ENCODE peak calls at places on chromosomes 6 and 20, in eight cellular contexts. One of them, this sample, is unnamed.
A peak's percentile ranks its signal among the peaks of the same experiment; 100 is the strongest.

GRCh38 chr6:40860443-40860842 is 178.6 kb downstream of the UNC5CL start:
- DNase-seq in mesendoderm: no peak
- DNase-seq in neural progenitor cell: no peak
- DNase-seq in MM.1S: no peak
- DNase-seq in upper lobe of left lung: no peak
- DNase-seq in mesenchymal stem cell: no peak
- DNase-seq in left ventricle myocardium inferior: no peak
- DNase-seq in adrenal gland: no peak
- DNase-seq in this sample: no peak

GRCh38 chr6:157314705-157315321 is 8.5 kb downstream of the TMEM242 start:
- DNase-seq in neural progenitor cell: peak; percentile 72
- DNase-seq in adrenal gland: no peak
- DNase-seq in MM.1S: peak; percentile 69
- DNase-seq in left ventricle myocardium inferior: no peak
- DNase-seq in upper lobe of left lung: no peak
- DNase-seq in mesendoderm: peak; percentile 78
- DNase-seq in mesenchymal stem cell: peak; percentile 76
- DNase-seq in this sample: peak; percentile 25

GRCh38 chr6:107561325-107561724 is 71.4 kb downstream of the SOBP start:
- DNase-seq in left ventricle myocardium inferior: peak; percentile 64
- DNase-seq in neural progenitor cell: peak; percentile 58
- DNase-seq in mesenchymal stem cell: no peak
- DNase-seq in mesendoderm: no peak
- DNase-seq in adrenal gland: no peak
- DNase-seq in MM.1S: no peak
- DNase-seq in upper lobe of left lung: peak; percentile 34
- DNase-seq in this sample: no peak

GRCh38 chr6:33757113-33757512 is 10.4 kb upstream of the IP6K3 start:
- DNase-seq in mesenchymal stem cell: peak; percentile 35
- DNase-seq in neural progenitor cell: no peak
- DNase-seq in MM.1S: no peak
- DNase-seq in mesendoderm: no peak
- DNase-seq in upper lobe of left lung: no peak
- DNase-seq in left ventricle myocardium inferior: no peak
- DNase-seq in adrenal gland: no peak
- DNase-seq in this sample: no peak

GRCh38 chr20:60921021-60921622 is 330.9 kb upstream of the CDH4 start:
- DNase-seq in neural progenitor cell: peak; percentile 80
- DNase-seq in MM.1S: peak; percentile 58
- DNase-seq in mesenchymal stem cell: no peak
- DNase-seq in upper lobe of left lung: no peak
- DNase-seq in mesendoderm: peak; percentile 7
- DNase-seq in adrenal gland: no peak
- DNase-seq in left ventricle myocardium inferior: peak; percentile 52
- DNase-seq in this sample: peak; percentile 48

GRCh38 chr20:35661908-35662307 is 2.8 kb downstream of the CPNE1 start:
- DNase-seq in mesendoderm: no peak
- DNase-seq in MM.1S: no peak
- DNase-seq in neural progenitor cell: no peak
- DNase-seq in left ventricle myocardium inferior: no peak
- DNase-seq in upper lobe of left lung: no peak
- DNase-seq in adrenal gland: no peak
- DNase-seq in mesenchymal stem cell: no peak
- DNase-seq in this sample: no peak

GRCh38 chr20:63551068-63551467 is 2.9 kb upstream of the FNDC11 start:
- DNase-seq in neural progenitor cell: no peak
- DNase-seq in left ventricle myocardium inferior: no peak
- DNase-seq in mesenchymal stem cell: peak; percentile 45
- DNase-seq in upper lobe of left lung: no peak
- DNase-seq in adrenal gland: no peak
- DNase-seq in MM.1S: no peak
- DNase-seq in mesendoderm: no peak
- DNase-seq in this sample: no peak

GRCh38 chr20:8399963-8400362 is 267.9 kb downstream of the PLCB1 start:
- DNase-seq in mesendoderm: no peak
- DNase-seq in neural progenitor cell: no peak
- DNase-seq in mesenchymal stem cell: no peak
- DNase-seq in upper lobe of left lung: no peak
- DNase-seq in left ventricle myocardium inferior: no peak
- DNase-seq in adrenal gland: no peak
- DNase-seq in MM.1S: peak; percentile 83
- DNase-seq in this sample: no peak

GRCh38 chr20:7950387-7950786 is 10.1 kb upstream of the HAO1 start:
- DNase-seq in neural progenitor cell: no peak
- DNase-seq in left ventricle myocardium inferior: no peak
- DNase-seq in upper lobe of left lung: no peak
- DNase-seq in adrenal gland: no peak
- DNase-seq in mesendoderm: peak; percentile 12
- DNase-seq in MM.1S: no peak
- DNase-seq in mesenchymal stem cell: no peak
- DNase-seq in this sample: no peak

GRCh38 chr6:89205819-89206218 is 11.3 kb downstream of the GABRR1 start:
- DNase-seq in neural progenitor cell: no peak
- DNase-seq in MM.1S: peak; percentile 11
- DNase-seq in adrenal gland: no peak
- DNase-seq in upper lobe of left lung: no peak
- DNase-seq in mesendoderm: peak; percentile 23
- DNase-seq in mesenchymal stem cell: no peak
- DNase-seq in left ventricle myocardium inferior: no peak
- DNase-seq in this sample: no peak

GRCh38 chr6:7707787-7708186 is 18.1 kb upstream of the BMP6 start:
- DNase-seq in left ventricle myocardium inferior: no peak
- DNase-seq in mesenchymal stem cell: no peak
- DNase-seq in upper lobe of left lung: no peak
- DNase-seq in mesendoderm: no peak
- DNase-seq in MM.1S: no peak
- DNase-seq in adrenal gland: no peak
- DNase-seq in neural progenitor cell: no peak
- DNase-seq in this sample: no peak

GRCh38 chr6:30568245-30568644 is 3.0 kb upstream of the ABCF1 start:
- DNase-seq in mesendoderm: peak; percentile 30
- DNase-seq in MM.1S: no peak
- DNase-seq in neural progenitor cell: no peak
- DNase-seq in mesenchymal stem cell: no peak
- DNase-seq in upper lobe of left lung: no peak
- DNase-seq in left ventricle myocardium inferior: no peak
- DNase-seq in adrenal gland: no peak
- DNase-seq in this sample: no peak

GRCh38 chr6:12545837-12546658 is 170.5 kb upstream of the PHACTR1 start:
- DNase-seq in upper lobe of left lung: no peak
- DNase-seq in left ventricle myocardium inferior: no peak
- DNase-seq in MM.1S: no peak
- DNase-seq in mesenchymal stem cell: peak; percentile 49
- DNase-seq in adrenal gland: no peak
- DNase-seq in mesendoderm: no peak
- DNase-seq in neural progenitor cell: no peak
- DNase-seq in this sample: peak; percentile 10

GRCh38 chr6:3442444-3443220 is 14.2 kb downstream of the SLC22A23 start:
- DNase-seq in left ventricle myocardium inferior: no peak
- DNase-seq in mesenchymal stem cell: peak; percentile 67
- DNase-seq in MM.1S: no peak
- DNase-seq in upper lobe of left lung: no peak
- DNase-seq in mesendoderm: peak; percentile 71
- DNase-seq in adrenal gland: no peak
- DNase-seq in neural progenitor cell: no peak
- DNase-seq in this sample: no peak

GRCh38 chr6:168231393-168231957 is 88.1 kb downstream of the DACT2 start:
- DNase-seq in upper lobe of left lung: no peak
- DNase-seq in left ventricle myocardium inferior: no peak
- DNase-seq in MM.1S: no peak
- DNase-seq in mesenchymal stem cell: no peak
- DNase-seq in neural progenitor cell: no peak
- DNase-seq in adrenal gland: no peak
- DNase-seq in mesendoderm: no peak
- DNase-seq in this sample: no peak

GRCh38 chr6:159874475-159874874 is 16.3 kb upstream of the MAS1 start:
- DNase-seq in upper lobe of left lung: no peak
- DNase-seq in adrenal gland: no peak
- DNase-seq in mesendoderm: no peak
- DNase-seq in mesenchymal stem cell: no peak
- DNase-seq in neural progenitor cell: no peak
- DNase-seq in MM.1S: no peak
- DNase-seq in left ventricle myocardium inferior: peak; percentile 65
- DNase-seq in this sample: no peak

GRCh38 chr6:124795879-124796838 is 166.1 kb upstream of the RNF217 start:
- DNase-seq in neural progenitor cell: peak; percentile 73
- DNase-seq in mesendoderm: peak; percentile 76
- DNase-seq in MM.1S: peak; percentile 12
- DNase-seq in mesenchymal stem cell: peak; percentile 50
- DNase-seq in upper lobe of left lung: no peak
- DNase-seq in left ventricle myocardium inferior: peak; percentile 22
- DNase-seq in adrenal gland: no peak
- DNase-seq in this sample: peak; percentile 26

GRCh38 chr6:159838020-159838744 is 38.1 kb downstream of the PNLDC1 start:
- DNase-seq in MM.1S: no peak
- DNase-seq in adrenal gland: no peak
- DNase-seq in neural progenitor cell: no peak
- DNase-seq in upper lobe of left lung: no peak
- DNase-seq in mesenchymal stem cell: no peak
- DNase-seq in mesendoderm: peak; percentile 15
- DNase-seq in left ventricle myocardium inferior: no peak
- DNase-seq in this sample: no peak

GRCh38 chr20:53570446-53571276 is 23.0 kb downstream of the ZNF217 start:
- DNase-seq in mesenchymal stem cell: no peak
- DNase-seq in mesendoderm: no peak
- DNase-seq in upper lobe of left lung: no peak
- DNase-seq in adrenal gland: no peak
- DNase-seq in neural progenitor cell: no peak
- DNase-seq in left ventricle myocardium inferior: no peak
- DNase-seq in MM.1S: no peak
- DNase-seq in this sample: no peak

GRCh38 chr6:97240222-97240621 is 42.8 kb downstream of the MMS22L start:
- DNase-seq in neural progenitor cell: no peak
- DNase-seq in left ventricle myocardium inferior: no peak
- DNase-seq in upper lobe of left lung: no peak
- DNase-seq in mesenchymal stem cell: no peak
- DNase-seq in MM.1S: no peak
- DNase-seq in mesendoderm: no peak
- DNase-seq in adrenal gland: no peak
- DNase-seq in this sample: no peak

GRCh38 chr6:75167426-75167825 is 38.4 kb downstream of the COL12A1 start:
- DNase-seq in mesendoderm: no peak
- DNase-seq in MM.1S: no peak
- DNase-seq in mesenchymal stem cell: peak; percentile 70
- DNase-seq in adrenal gland: no peak
- DNase-seq in upper lobe of left lung: no peak
- DNase-seq in left ventricle myocardium inferior: no peak
- DNase-seq in neural progenitor cell: no peak
- DNase-seq in this sample: no peak

GRCh38 chr20:3010985-3011723 is 32.3 kb upstream of the GNRH2 start:
- DNase-seq in MM.1S: no peak
- DNase-seq in upper lobe of left lung: no peak
- DNase-seq in left ventricle myocardium inferior: no peak
- DNase-seq in mesenchymal stem cell: peak; percentile 29
- DNase-seq in neural progenitor cell: no peak
- DNase-seq in adrenal gland: no peak
- DNase-seq in mesendoderm: no peak
- DNase-seq in this sample: peak; percentile 14

GRCh38 chr6:100512203-100512862 is 47.6 kb upstream of the SIM1 start:
- DNase-seq in adrenal gland: no peak
- DNase-seq in left ventricle myocardium inferior: no peak
- DNase-seq in upper lobe of left lung: no peak
- DNase-seq in MM.1S: no peak
- DNase-seq in mesenchymal stem cell: peak; percentile 12
- DNase-seq in mesendoderm: no peak
- DNase-seq in neural progenitor cell: no peak
- DNase-seq in this sample: no peak
- H3K27ac ChIP-seq in adrenal gland: no peak overlapping the region
- H3K27ac ChIP-seq in left ventricle myocardium inferior: no peak overlapping the region
- H3K27ac ChIP-seq in upper lobe of left lung: no peak overlapping the region
- H3K27ac ChIP-seq in MM.1S: no peak overlapping the region
- H3K27ac ChIP-seq in mesenchymal stem cell: no peak overlapping the region
- H3K27ac ChIP-seq in mesendoderm: no peak overlapping the region
- H3K27ac ChIP-seq in neural progenitor cell: no peak overlapping the region
- H3K27ac ChIP-seq in this sample: no peak overlapping the region

GRCh38 chr20:32518593-32519366 is 66.4 kb downstream of the NOL4L start:
- DNase-seq in upper lobe of left lung: no peak
- DNase-seq in mesendoderm: no peak
- DNase-seq in neural progenitor cell: peak; percentile 72
- DNase-seq in MM.1S: no peak
- DNase-seq in adrenal gland: no peak
- DNase-seq in left ventricle myocardium inferior: no peak
- DNase-seq in mesenchymal stem cell: no peak
- DNase-seq in this sample: no peak
- H3K4me1 ChIP-seq in upper lobe of left lung: peaks cover 27% of the 10 kb centered on the region
- H3K4me1 ChIP-seq in mesendoderm: peaks cover 8% of the 10 kb centered on the region
- H3K4me1 ChIP-seq in neural progenitor cell: peaks cover 31% of the 10 kb centered on the region
- H3K4me1 ChIP-seq in MM.1S: no peaks in the 10 kb centered on the region
- H3K4me1 ChIP-seq in adrenal gland: peaks cover 28% of the 10 kb centered on the region
- H3K4me1 ChIP-seq in left ventricle myocardium inferior: peaks cover 43% of the 10 kb centered on the region
- H3K4me1 ChIP-seq in mesenchymal stem cell: peaks cover 20% of the 10 kb centered on the region
- H3K4me1 ChIP-seq in this sample: peaks cover 35% of the 10 kb centered on the region

DNA sequence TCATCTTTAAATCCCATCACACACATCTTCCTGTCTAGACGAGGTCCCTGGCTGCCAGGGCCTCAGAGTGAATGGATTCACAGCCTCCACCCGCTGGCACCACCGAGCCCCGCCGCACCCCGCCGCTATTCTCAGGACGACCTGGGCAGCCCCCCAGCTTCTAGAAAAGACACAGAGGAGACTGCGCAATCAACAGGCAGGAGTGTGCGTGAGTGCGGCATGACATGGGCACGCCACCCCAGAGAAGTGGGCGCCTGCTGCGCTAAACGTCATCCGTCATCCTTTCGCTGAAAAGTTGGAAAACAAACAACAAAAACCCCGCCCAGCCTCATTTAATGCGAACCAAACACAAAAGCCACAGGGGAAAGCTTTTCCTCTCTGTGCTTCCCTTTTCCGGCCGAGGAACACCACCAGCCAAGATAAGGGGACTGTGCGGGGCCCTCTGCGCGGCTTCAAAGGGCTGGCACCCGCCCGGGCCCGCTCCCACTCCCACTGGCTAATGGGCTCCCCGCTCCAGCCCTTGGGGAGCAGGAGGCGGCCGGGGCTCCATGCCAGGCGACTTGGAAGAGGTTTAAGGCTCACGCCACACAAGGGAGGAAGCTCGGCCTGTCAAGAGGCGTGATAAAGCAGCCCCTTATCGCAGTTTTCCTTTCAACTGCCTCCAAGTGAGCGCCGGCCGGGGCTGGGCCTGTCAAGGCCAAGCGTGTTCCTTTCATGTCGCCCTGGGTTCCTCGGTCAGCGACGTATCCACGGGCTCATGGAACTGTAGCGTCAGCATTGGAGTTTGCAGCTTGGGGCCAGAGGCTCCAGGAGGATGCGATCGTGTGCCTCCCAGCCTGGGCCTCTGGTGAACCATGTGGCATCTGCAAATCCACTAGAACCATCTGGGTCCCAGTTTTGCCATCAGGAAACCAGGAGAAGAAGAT is 50.1 kb downstream of the NFATC2 start:
- DNase-seq in upper lobe of left lung: peak; percentile 91
- DNase-seq in neural progenitor cell: peak; percentile 26
- DNase-seq in adrenal gland: peak; percentile 75
- DNase-seq in mesenchymal stem cell: no peak
- DNase-seq in mesendoderm: peak; percentile 29
- DNase-seq in left ventricle myocardium inferior: peak; percentile 76
- DNase-seq in MM.1S: no peak
- DNase-seq in this sample: no peak
- H3K27me3 ChIP-seq in upper lobe of left lung: no peaks in the 10 kb centered on the region
- H3K27me3 ChIP-seq in neural progenitor cell: peaks cover 12% of the 10 kb centered on the region
- H3K27me3 ChIP-seq in adrenal gland: no peaks in the 10 kb centered on the region
- H3K27me3 ChIP-seq in mesenchymal stem cell: peaks cover 14% of the 10 kb centered on the region
- H3K27me3 ChIP-seq in mesendoderm: no peaks in the 10 kb centered on the region
- H3K27me3 ChIP-seq in left ventricle myocardium inferior: peaks cover 32% of the 10 kb centered on the region
- H3K27me3 ChIP-seq in MM.1S: no peaks in the 10 kb centered on the region
- H3K27me3 ChIP-seq in this sample: peaks cover 58% of the 10 kb centered on the region

GRCh38 chr6:80608881-80609280 is 502.4 kb downstream of the BCKDHB start:
- DNase-seq in mesendoderm: peak; percentile 17
- DNase-seq in upper lobe of left lung: no peak
- DNase-seq in MM.1S: no peak
- DNase-seq in neural progenitor cell: no peak
- DNase-seq in mesenchymal stem cell: peak; percentile 47
- DNase-seq in left ventricle myocardium inferior: no peak
- DNase-seq in adrenal gland: no peak
- DNase-seq in this sample: no peak
- H3K27ac ChIP-seq in mesendoderm: no peak overlapping the region
- H3K27ac ChIP-seq in upper lobe of left lung: no peak overlapping the region
- H3K27ac ChIP-seq in MM.1S: no peak overlapping the region
- H3K27ac ChIP-seq in neural progenitor cell: no peak overlapping the region
- H3K27ac ChIP-seq in mesenchymal stem cell: no peak overlapping the region
- H3K27ac ChIP-seq in left ventricle myocardium inferior: no peak overlapping the region
- H3K27ac ChIP-seq in adrenal gland: no peak overlapping the region
- H3K27ac ChIP-seq in this sample: no peak overlapping the region

This sample was measured in SJCRH30.